ENCODE peak calls at places on chromosomes 3 and 15, in eight cellular contexts. T, A, M, B, Z, F, H and K are unnamed samples.

GRCh38 chr3:158911586-158911985 is 109.7 kb downstream of the MFSD1 start:
- DNase-seq in T (no peak), A (no peak), M (no peak), B (no peak), Z (no peak), F (no peak), H (no peak), K (no peak)

GRCh38 chr3:52554026-52554755 is 17.8 kb downstream of the UQCC5 start:
- DNase-seq in T (no peak), A (peak), M (no peak), B (no peak), Z (no peak), F (no peak), H (no peak), K (no peak)

GRCh38 chr3:142958707-142959106 is 4.8 kb downstream of the PAQR9 start:
- DNase-seq in T (no peak), A (no peak), M (no peak), B (peak), Z (no peak), F (no peak), H (no peak), K (no peak)

GRCh38 chr3:15205934-15206661 is at the start of gene CAPN7:
- DNase-seq in T (peak), A (peak), M (peak), B (peak), Z (peak), F (peak), H (peak), K (peak)

GRCh38 chr3:194166682-194167479 is 30.9 kb downstream of the HES1 start:
- DNase-seq in T (no peak), A (peak), M (peak), B (no peak), Z (peak), F (no peak), H (peak), K (no peak)

GRCh38 chr3:50623840-50624474 is 7.0 kb downstream of the MAPKAPK3 start:
- DNase-seq in T (no peak), A (no peak), M (no peak), B (no peak), Z (no peak), F (no peak), H (no peak), K (no peak)

GRCh38 chr3:62749657-62750056 is 125.6 kb downstream of the CADPS start:
- DNase-seq in T (no peak), A (no peak), M (no peak), B (no peak), Z (no peak), F (no peak), H (no peak), K (no peak)

GRCh38 chr15:86608461-86608860 is 528.8 kb downstream of the AGBL1 start:
- DNase-seq in T (no peak), A (no peak), M (peak), B (no peak), Z (peak), F (no peak), H (no peak), K (no peak)

GRCh38 chr15:93331545-93332117 is 242.6 kb upstream of the RGMA start:
- DNase-seq in T (no peak), A (peak), M (no peak), B (no peak), Z (peak), F (peak), H (peak), K (no peak)

GRCh38 chr3:184808021-184808420 is 3.9 kb upstream of the VPS8 start:
- DNase-seq in T (no peak), A (no peak), M (no peak), B (no peak), Z (peak), F (peak), H (no peak), K (no peak)

GRCh38 chr15:81053621-81054020 is 52.9 kb downstream of the TLNRD1 start:
- DNase-seq in T (no peak), A (no peak), M (no peak), B (no peak), Z (no peak), F (no peak), H (no peak), K (no peak)

GRCh38 chr3:28765194-28765593 is 416.6 kb upstream of the AZI2 start:
- DNase-seq in T (no peak), A (no peak), M (no peak), B (no peak), Z (peak), F (no peak), H (no peak), K (no peak)

GRCh38 chr3:178496911-178497310 is 39.3 kb upstream of the KCNMB2 start:
- DNase-seq in T (no peak), A (no peak), M (no peak), B (no peak), Z (no peak), F (no peak), H (no peak), K (no peak)

GRCh38 chr3:94249491-94250079 is 186.7 kb downstream of the NSUN3 start:
- DNase-seq in T (peak), A (peak), M (peak), B (peak), Z (peak), F (peak), H (peak), K (peak)

GRCh38 chr15:88630141-88630721 is 8.6 kb upstream of the ISG20 start:
- DNase-seq in T (no peak), A (peak), M (no peak), B (peak), Z (no peak), F (no peak), H (no peak), K (no peak)

GRCh38 chr15:69071265-69071664 is 56.8 kb downstream of the NOX5 start:
- DNase-seq in T (no peak), A (no peak), M (no peak), B (no peak), Z (no peak), F (no peak), H (no peak), K (no peak)

GRCh38 chr3:154666542-154666941 is 236.6 kb upstream of the GPR149 start:
- DNase-seq in T (no peak), A (no peak), M (no peak), B (no peak), Z (no peak), F (no peak), H (no peak), K (no peak)

GRCh38 chr3:190696777-190697501 is 165.6 kb downstream of the GMNC start:
- DNase-seq in T (no peak), A (no peak), M (no peak), B (peak), Z (peak), F (no peak), H (no peak), K (no peak)

GRCh38 chr3:20340324-20340928 is 154.4 kb upstream of the SGO1 start:
- DNase-seq in T (peak), A (peak), M (peak), B (peak), Z (peak), F (peak), H (peak), K (peak)

GRCh38 chr15:77695548-77695947 is 62.8 kb upstream of the LINGO1 start:
- DNase-seq in T (no peak), A (no peak), M (no peak), B (no peak), Z (no peak), F (no peak), H (no peak), K (no peak)

GRCh38 chr15:40891810-40892448 is 2.3 kb upstream of the VPS18 start:
- DNase-seq in T (no peak), A (peak), M (no peak), B (peak), Z (peak), F (no peak), H (no peak), K (no peak)

GRCh38 chr3:126320517-126321293 is 36.5 kb downstream of the KLF15 start:
- DNase-seq in T (no peak), A (no peak), M (no peak), B (no peak), Z (no peak), F (no peak), H (no peak), K (peak)

GRCh38 chr3:110454066-110454465 is 617.5 kb upstream of the NECTIN3 start:
- DNase-seq in T (no peak), A (no peak), M (no peak), B (no peak), Z (no peak), F (no peak), H (no peak), K (no peak)

GRCh38 chr15:31327674-31328424 is 1.2 kb downstream of the KLF13 start:
- DNase-seq in T (peak), A (peak), M (peak), B (peak), Z (peak), F (peak), H (peak), K (peak)

GRCh38 chr3:144770291-144770690 is 798.7 kb downstream of the DIPK2A start:
- DNase-seq in T (no peak), A (no peak), M (no peak), B (no peak), Z (no peak), F (no peak), H (no peak), K (no peak)

GRCh38 chr3:49518016-49518415 is 36.3 kb upstream of the BSN start:
- DNase-seq in T (no peak), A (no peak), M (no peak), B (no peak), Z (no peak), F (no peak), H (no peak), K (no peak)

GRCh38 chr3:63585927-63586326 is 66.5 kb upstream of the SNTN start:
- DNase-seq in T (no peak), A (no peak), M (no peak), B (no peak), Z (no peak), F (no peak), H (no peak), K (no peak)

GRCh38 chr15:75202251-75203016 is 752 bp downstream of the C15orf39 start:
- DNase-seq in T (peak), A (peak), M (peak), B (peak), Z (peak), F (no peak), H (peak), K (peak)

GRCh38 chr3:18499256-18499655 is 74.1 kb upstream of the SATB1 start:
- DNase-seq in T (peak), A (no peak), M (no peak), B (no peak), Z (no peak), F (no peak), H (no peak), K (peak)

GRCh38 chr3:197023998-197024651 is 5.5 kb downstream of the MELTF start:
- DNase-seq in T (no peak), A (no peak), M (no peak), B (no peak), Z (no peak), F (no peak), H (no peak), K (no peak)

GRCh38 chr3:197183582-197183981 is 114.8 kb downstream of the DLG1 start:
- DNase-seq in T (no peak), A (no peak), M (no peak), B (no peak), Z (peak), F (no peak), H (no peak), K (no peak)

GRCh38 chr3:66404903-66405700 is 95.7 kb downstream of the LRIG1 start:
- DNase-seq in T (no peak), A (no peak), M (no peak), B (no peak), Z (no peak), F (no peak), H (no peak), K (no peak)

GRCh38 chr15:48800245-48800644 is 10.6 kb downstream of the CEP152 start:
- DNase-seq in T (no peak), A (no peak), M (no peak), B (no peak), Z (no peak), F (no peak), H (no peak), K (no peak)

GRCh38 chr15:62875626-62876021 is 166.9 kb upstream of the TPM1 start:
- DNase-seq in T (no peak), A (no peak), M (no peak), B (no peak), Z (no peak), F (peak), H (no peak), K (no peak)

GRCh38 chr3:153338487-153338886 is 176.5 kb downstream of the RAP2B start:
- DNase-seq in T (no peak), A (no peak), M (no peak), B (no peak), Z (no peak), F (no peak), H (no peak), K (no peak)

GRCh38 chr15:73630796-73631471 is 2.3 kb downstream of the NPTN start:
- DNase-seq in T (no peak), A (no peak), M (no peak), B (no peak), Z (no peak), F (no peak), H (no peak), K (no peak)

GRCh38 chr15:71686221-71687050 is 123.9 kb upstream of the NR2E3 start:
- DNase-seq in T (no peak), A (no peak), M (no peak), B (no peak), Z (no peak), F (no peak), H (no peak), K (no peak)

DNA sequence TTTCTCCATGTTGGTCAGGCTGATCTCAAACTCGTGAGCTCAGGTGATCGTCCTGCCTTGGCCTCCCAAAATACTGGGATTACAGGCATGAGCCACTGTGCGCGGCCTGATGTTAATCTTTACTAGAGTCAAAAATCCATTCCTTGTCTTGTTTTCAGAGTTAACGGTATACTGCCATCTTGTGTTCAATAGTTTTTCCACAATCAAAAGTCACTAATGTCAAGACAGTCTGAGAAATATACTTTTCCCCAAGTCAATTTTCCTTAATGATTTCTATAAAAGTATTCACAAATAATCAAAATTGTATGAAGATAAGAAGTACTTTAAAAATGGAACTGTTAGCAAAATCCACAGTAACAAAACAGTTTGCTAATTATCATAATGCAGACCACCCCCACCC is 8.5 kb downstream of the CRBN start:
- DNase-seq in T (no peak), A (no peak), M (no peak), B (no peak), Z (peak), F (no peak), H (no peak), K (no peak)
- TF ChIP-seq CTCF in T (peak), A (peak), M (peak), B (no peak), Z (peak), F (no peak), H (no peak), K (peak)

GRCh38 chr3:34277110-34277509 is 478.7 kb downstream of the PDCD6IP start:
- DNase-seq in T (no peak), A (no peak), M (no peak), B (no peak), Z (no peak), F (no peak), H (no peak), K (no peak)
- H3K27ac ChIP-seq in T (no peak), A (no peak), M (no peak), B (no peak), Z (no peak), F (no peak), H (no peak), K (no peak)

GRCh38 chr15:57969355-57969754 is 96.2 kb downstream of the ALDH1A2 start:
- DNase-seq in T (no peak), A (no peak), M (no peak), B (no peak), Z (peak), F (no peak), H (no peak), K (no peak)
- TF ChIP-seq CTCF in T (no peak), A (no peak), M (peak), B (no peak), Z (peak), F (peak), H (peak), K (no peak)

GRCh38 chr3:173799073-173799830 is 401.7 kb downstream of the NLGN1 start:
- DNase-seq in T (no peak), A (no peak), M (no peak), B (no peak), Z (no peak), F (no peak), H (no peak), K (no peak)
- H3K27ac ChIP-seq in T (no peak), A (no peak), M (no peak), B (no peak), Z (no peak), F (no peak), H (no peak), K (no peak)

DNA sequence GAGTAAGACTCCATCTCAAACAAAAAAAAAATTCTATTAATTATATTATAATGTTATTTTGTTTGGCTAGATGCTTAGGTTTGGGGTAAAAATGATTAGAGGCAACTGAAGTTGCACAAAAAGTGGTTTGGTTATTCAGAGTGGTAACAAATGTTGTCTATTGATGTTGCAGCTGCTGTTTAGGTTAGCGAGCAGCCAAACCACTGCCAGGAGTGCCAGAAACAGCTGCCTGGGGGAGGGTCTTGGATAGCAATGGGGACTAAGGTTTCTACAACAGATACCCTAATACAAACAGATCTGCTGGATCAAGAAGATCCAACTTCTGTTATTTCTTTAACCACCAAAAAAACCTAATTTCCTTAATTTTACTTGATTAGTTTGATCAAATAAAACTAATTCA is 26.6 kb downstream of the BTLA start:
- DNase-seq in T (no peak), A (no peak), M (no peak), B (no peak), Z (no peak), F (no peak), H (no peak), K (no peak)
- TF ChIP-seq CTCF in T (no peak), A (no peak), M (no peak), B (no peak), Z (no peak), F (no peak), H (no peak), K (no peak)

GRCh38 chr3:30539772-30540171 is 66.6 kb upstream of the TGFBR2 start:
- DNase-seq in T (no peak), A (no peak), M (no peak), B (no peak), Z (no peak), F (no peak), H (no peak), K (no peak)

GRCh38 chr3:30542897-30543296 is 63.5 kb upstream of the TGFBR2 start:
- DNase-seq in T (no peak), A (no peak), M (no peak), B (no peak), Z (no peak), F (no peak), H (no peak), K (no peak)

GRCh38 chr3:30538787-30539186 is 67.6 kb upstream of the TGFBR2 start:
- DNase-seq in T (no peak), A (no peak), M (no peak), B (peak), Z (no peak), F (no peak), H (no peak), K (no peak)

GRCh38 chr3:30535515-30535914 is 70.9 kb upstream of the TGFBR2 start:
- DNase-seq in T (no peak), A (no peak), M (no peak), B (no peak), Z (no peak), F (no peak), H (no peak), K (no peak)

DNA sequence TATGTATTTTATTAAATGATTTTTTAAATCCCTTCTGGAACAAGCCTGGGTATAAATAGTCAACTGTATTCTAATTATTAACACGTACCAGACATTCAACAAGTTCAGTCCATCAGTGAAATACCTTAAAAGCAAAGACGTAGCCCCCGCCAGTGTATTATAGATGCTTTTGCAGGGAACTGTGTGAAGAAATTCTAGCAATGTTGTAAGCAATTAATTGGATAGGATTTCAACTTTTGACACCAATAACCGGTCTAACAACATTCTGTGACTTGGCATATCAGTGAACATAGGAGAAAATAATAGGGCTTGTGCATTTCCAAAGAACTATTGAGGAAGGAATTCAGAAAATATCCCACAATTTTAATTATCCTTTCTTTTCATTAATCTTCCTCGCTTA is 67.2 kb upstream of the TGFBR2 start:
- DNase-seq in T (no peak), A (peak), M (no peak), B (peak), Z (no peak), F (no peak), H (no peak), K (no peak)
- H3K27ac ChIP-seq in T (no peak), A (peak), M (no peak), B (peak), Z (no peak), F (no peak), H (no peak), K (no peak)

GRCh38 chr15:29018983-29019875 is 133.5 kb downstream of the APBA2 start:
- DNase-seq in T (no peak), A (no peak), M (no peak), B (no peak), Z (no peak), F (no peak), H (no peak), K (no peak)

GRCh38 chr15:29014493-29014892 is 128.7 kb downstream of the APBA2 start:
- DNase-seq in T (no peak), A (no peak), M (no peak), B (no peak), Z (no peak), F (no peak), H (no peak), K (no peak)

GRCh38 chr15:29021901-29022300 is 136.1 kb downstream of the APBA2 start:
- DNase-seq in T (no peak), A (no peak), M (no peak), B (no peak), Z (no peak), F (no peak), H (no peak), K (no peak)

DNA sequence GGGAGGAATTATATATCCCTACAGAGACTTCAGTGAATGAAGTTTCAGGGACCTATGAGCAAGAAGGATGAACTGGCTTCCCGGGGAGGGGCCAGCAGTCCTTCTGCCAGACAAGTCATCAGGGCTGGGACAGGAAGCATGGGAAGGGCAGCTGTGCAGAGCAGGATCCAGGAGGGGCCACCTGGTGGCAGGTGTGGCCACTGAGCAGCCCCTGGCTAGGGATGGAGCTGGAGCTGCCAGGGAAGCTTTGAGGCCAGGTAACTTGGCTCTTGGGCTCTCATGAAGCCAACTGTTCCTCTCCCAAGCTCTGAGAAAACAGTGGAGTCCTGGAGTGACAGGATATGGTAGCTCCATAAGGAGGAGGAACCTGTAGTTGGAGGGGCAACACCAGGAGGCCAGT is 132.6 kb downstream of the APBA2 start:
- DNase-seq in T (no peak), A (no peak), M (no peak), B (no peak), Z (peak), F (peak), H (no peak), K (no peak)
- TF ChIP-seq CTCF in T (no peak), A (no peak), M (no peak), B (no peak), Z (peak), F (peak), H (no peak), K (no peak)

GRCh38 chr3:151037746-151038145 is 47.7 kb upstream of the MED12L start:
- DNase-seq in T (no peak), A (no peak), M (peak), B (peak), Z (no peak), F (no peak), H (peak), K (no peak)
- H3K27ac ChIP-seq in T (no peak), A (no peak), M (no peak), B (no peak), Z (no peak), F (no peak), H (no peak), K (no peak)

GRCh38 chr3:11379238-11379823 is 107.1 kb downstream of the ATG7 start:
- DNase-seq in T (no peak), A (no peak), M (no peak), B (peak), Z (peak), F (no peak), H (no peak), K (no peak)
- TF ChIP-seq CTCF in T (peak), A (peak), M (peak), B (peak), Z (peak), F (peak), H (peak), K (peak)